ENCODE peak calls at places on chromosomes 13 and 19, in nine cellular contexts. F, W, J, Q, U, L, Y, M and T are unnamed samples.

GRCh38 chr13:30708541-30708940 is 26.8 kb upstream of the ALOX5AP start:
- DNase-seq in F (no peak), W (no peak), J (no peak), Q (no peak), U (no peak), L (no peak), Y (peak), M (no peak), T (no peak)

GRCh38 chr13:104485571-104485970 is 1419.4 kb upstream of the SLC10A2 start:
- DNase-seq in F (no peak), W (no peak), J (no peak), Q (no peak), U (no peak), L (no peak), Y (no peak), M (no peak), T (no peak)

GRCh38 chr19:33434886-33435705 is 61.6 kb downstream of the CEBPG start:
- DNase-seq in F (no peak), W (no peak), J (no peak), Q (no peak), U (no peak), L (no peak), Y (peak), M (no peak), T (no peak)

GRCh38 chr13:30807392-30807791 is 72.0 kb downstream of the ALOX5AP start:
- DNase-seq in F (no peak), W (no peak), J (no peak), Q (no peak), U (no peak), L (no peak), Y (no peak), M (no peak), T (no peak)

GRCh38 chr19:34596989-34597388 is 80.0 kb downstream of the SCGB2B2 start:
- DNase-seq in F (no peak), W (no peak), J (no peak), Q (no peak), U (no peak), L (no peak), Y (no peak), M (no peak), T (no peak)

GRCh38 chr19:41967056-41967783 is 8.1 kb upstream of the RABAC1 start:
- DNase-seq in F (no peak), W (no peak), J (no peak), Q (no peak), U (no peak), L (no peak), Y (no peak), M (no peak), T (no peak)

GRCh38 chr19:29596885-29597525 is 9.1 kb upstream of the POP4 start:
- DNase-seq in F (no peak), W (no peak), J (no peak), Q (peak), U (no peak), L (no peak), Y (peak), M (peak), T (peak)

GRCh38 chr13:35157143-35157755 is 215.2 kb downstream of the NBEA start:
- DNase-seq in F (peak), W (peak), J (no peak), Q (peak), U (peak), L (no peak), Y (peak), M (peak), T (peak)

GRCh38 chr13:91203430-91203829 is 144.1 kb upstream of the MIR17HG start:
- DNase-seq in F (no peak), W (no peak), J (no peak), Q (no peak), U (no peak), L (no peak), Y (no peak), M (peak), T (peak)

GRCh38 chr19:38044267-38045111 is 137.5 kb downstream of the SIPA1L3 start:
- DNase-seq in F (no peak), W (no peak), J (no peak), Q (peak), U (no peak), L (no peak), Y (peak), M (peak), T (no peak)

GRCh38 chr19:58170860-58171259 is 12.0 kb upstream of the ZNF274 start:
- DNase-seq in F (no peak), W (no peak), J (no peak), Q (peak), U (no peak), L (no peak), Y (peak), M (no peak), T (no peak)

GRCh38 chr19:4730740-4731171 is 7.1 kb upstream of the DPP9 start:
- DNase-seq in F (no peak), W (peak), J (no peak), Q (no peak), U (no peak), L (no peak), Y (no peak), M (no peak), T (no peak)

GRCh38 chr13:110294146-110294545 is 12.8 kb downstream of the COL4A1 start:
- DNase-seq in F (no peak), W (no peak), J (no peak), Q (no peak), U (no peak), L (no peak), Y (no peak), M (no peak), T (no peak)

GRCh38 chr13:41782086-41782485 is 178.8 kb downstream of the VWA8 start:
- DNase-seq in F (no peak), W (no peak), J (no peak), Q (no peak), U (no peak), L (no peak), Y (no peak), M (no peak), T (no peak)

GRCh38 chr19:49468199-49468598 is 5.8 kb upstream of the FLT3LG start:
- DNase-seq in F (no peak), W (no peak), J (no peak), Q (no peak), U (no peak), L (no peak), Y (no peak), M (no peak), T (no peak)

GRCh38 chr13:33918199-33918932 is 100.4 kb downstream of the RFC3 start:
- DNase-seq in F (no peak), W (no peak), J (no peak), Q (peak), U (no peak), L (no peak), Y (peak), M (no peak), T (peak)

GRCh38 chr13:51397262-51397933 is 55.4 kb downstream of the INTS6 start:
- DNase-seq in F (no peak), W (no peak), J (no peak), Q (peak), U (peak), L (no peak), Y (peak), M (no peak), T (no peak)

GRCh38 chr13:23567792-23568480 is 2.3 kb upstream of the TNFRSF19 start:
- DNase-seq in F (no peak), W (no peak), J (no peak), Q (no peak), U (no peak), L (no peak), Y (no peak), M (no peak), T (no peak)

GRCh38 chr13:30017880-30018279 is 167.5 kb upstream of the UBL3 start:
- DNase-seq in F (no peak), W (no peak), J (no peak), Q (no peak), U (no peak), L (peak), Y (no peak), M (no peak), T (no peak)

GRCh38 chr19:39270091-39270871 is 2.1 kb downstream of the IFNL2 start:
- DNase-seq in F (no peak), W (no peak), J (no peak), Q (peak), U (no peak), L (no peak), Y (no peak), M (no peak), T (peak)

GRCh38 chr13:92196566-92197256 is 798.3 kb downstream of the GPC5 start:
- DNase-seq in F (no peak), W (no peak), J (no peak), Q (no peak), U (no peak), L (no peak), Y (peak), M (no peak), T (peak)

GRCh38 chr13:31000889-31001288 is 68.4 kb downstream of the TEX26 start:
- DNase-seq in F (no peak), W (no peak), J (no peak), Q (no peak), U (no peak), L (no peak), Y (no peak), M (no peak), T (no peak)

GRCh38 chr13:49443327-49443688 is 556 bp downstream of the CAB39L start:
- DNase-seq in F (no peak), W (no peak), J (no peak), Q (peak), U (no peak), L (no peak), Y (no peak), M (no peak), T (peak)

GRCh38 chr19:5436101-5436947 is 18.9 kb upstream of the ZNRF4 start:
- DNase-seq in F (no peak), W (peak), J (no peak), Q (peak), U (no peak), L (peak), Y (peak), M (no peak), T (no peak)

GRCh38 chr19:30884146-30884812 is 465.0 kb downstream of the TSHZ3 start:
- DNase-seq in F (no peak), W (no peak), J (no peak), Q (no peak), U (no peak), L (no peak), Y (no peak), M (no peak), T (no peak)

GRCh38 chr13:103466761-103467160 is 400.5 kb upstream of the SLC10A2 start:
- DNase-seq in F (no peak), W (no peak), J (no peak), Q (peak), U (no peak), L (no peak), Y (no peak), M (no peak), T (no peak)

GRCh38 chr13:23715092-23715761 is 145.0 kb downstream of the TNFRSF19 start:
- DNase-seq in F (no peak), W (no peak), J (no peak), Q (no peak), U (no peak), L (no peak), Y (no peak), M (no peak), T (no peak)

GRCh38 chr19:50492303-50493052 is 15.8 kb upstream of the GARIN5A start:
- DNase-seq in F (no peak), W (no peak), J (no peak), Q (peak), U (no peak), L (no peak), Y (no peak), M (no peak), T (no peak)

GRCh38 chr19:3121821-3122511 is 13.9 kb upstream of the GNA15 start:
- DNase-seq in F (no peak), W (no peak), J (no peak), Q (no peak), U (no peak), L (no peak), Y (no peak), M (no peak), T (no peak)

GRCh38 chr13:76225815-76226489 is 589.8 kb downstream of the LMO7 start:
- DNase-seq in F (no peak), W (no peak), J (no peak), Q (no peak), U (no peak), L (no peak), Y (peak), M (no peak), T (no peak)

GRCh38 chr19:43651758-43652545 is 12.3 kb upstream of the CADM4 start:
- DNase-seq in F (peak), W (peak), J (peak), Q (peak), U (peak), L (no peak), Y (peak), M (peak), T (peak)

GRCh38 chr13:50129923-50130685 is 114.9 kb downstream of the KCNRG start:
- DNase-seq in F (no peak), W (no peak), J (no peak), Q (peak), U (peak), L (no peak), Y (peak), M (no peak), T (no peak)